ENCODE peak calls at places on chromosomes 12 and 14, in six cellular contexts. One of them, this sample, is unnamed.

GRCh38 chr12:18696971-18697602 is 40.7 kb downstream of the PLCZ1 start:
- DNase-seq in cardiac muscle cell: no peak
- DNase-seq in pancreas: no peak
- DNase-seq in upper lobe of right lung: no peak
- DNase-seq in BE2C: no peak
- DNase-seq in stomach: no peak
- DNase-seq in this sample: no peak

GRCh38 chr12:61750604-61751003 is 509.6 kb upstream of the USP15 start:
- DNase-seq in pancreas: no peak
- DNase-seq in upper lobe of right lung: no peak
- DNase-seq in BE2C: no peak
- DNase-seq in stomach: no peak
- DNase-seq in cardiac muscle cell: no peak
- DNase-seq in this sample: no peak

GRCh38 chr12:42332301-42332894 is 6.4 kb downstream of the PPHLN1 start:
- DNase-seq in pancreas: no peak
- DNase-seq in stomach: no peak
- DNase-seq in cardiac muscle cell: peak; percentile 58
- DNase-seq in upper lobe of right lung: no peak
- DNase-seq in BE2C: peak; percentile 24
- DNase-seq in this sample: no peak

GRCh38 chr14:20790439-20791116 is 9.5 kb downstream of the RNASE6 start:
- DNase-seq in stomach: no peak
- DNase-seq in pancreas: no peak
- DNase-seq in cardiac muscle cell: no peak
- DNase-seq in BE2C: no peak
- DNase-seq in upper lobe of right lung: no peak
- DNase-seq in this sample: no peak

GRCh38 chr14:52703225-52703624 is 3.8 kb upstream of the PSMC6 start:
- DNase-seq in stomach: peak; percentile 70
- DNase-seq in pancreas: no peak
- DNase-seq in BE2C: no peak
- DNase-seq in upper lobe of right lung: no peak
- DNase-seq in cardiac muscle cell: no peak
- DNase-seq in this sample: peak; percentile 57

GRCh38 chr12:62347922-62348650 is 87.9 kb downstream of the USP15 start:
- DNase-seq in cardiac muscle cell: no peak
- DNase-seq in BE2C: no peak
- DNase-seq in upper lobe of right lung: no peak
- DNase-seq in pancreas: no peak
- DNase-seq in stomach: no peak
- DNase-seq in this sample: no peak

GRCh38 chr12:55060470-55060869 is 40.7 kb downstream of the NEUROD4 start:
- DNase-seq in stomach: no peak
- DNase-seq in cardiac muscle cell: no peak
- DNase-seq in upper lobe of right lung: no peak
- DNase-seq in BE2C: no peak
- DNase-seq in pancreas: no peak
- DNase-seq in this sample: no peak

GRCh38 chr14:55707365-55707804 is 127.4 kb downstream of the KTN1 start:
- DNase-seq in BE2C: no peak
- DNase-seq in cardiac muscle cell: peak; percentile 29
- DNase-seq in pancreas: no peak
- DNase-seq in upper lobe of right lung: no peak
- DNase-seq in stomach: no peak
- DNase-seq in this sample: no peak

GRCh38 chr12:85872497-85873091 is 1.5 kb upstream of the NTS start:
- DNase-seq in stomach: no peak
- DNase-seq in pancreas: no peak
- DNase-seq in upper lobe of right lung: no peak
- DNase-seq in BE2C: no peak
- DNase-seq in cardiac muscle cell: peak; percentile 72
- DNase-seq in this sample: peak; percentile 10

GRCh38 chr14:81676879-81677278 is 143.2 kb upstream of the SEL1L start:
- DNase-seq in BE2C: no peak
- DNase-seq in pancreas: no peak
- DNase-seq in cardiac muscle cell: no peak
- DNase-seq in upper lobe of right lung: no peak
- DNase-seq in stomach: no peak
- DNase-seq in this sample: no peak

GRCh38 chr12:28885275-28885674 is 263.8 kb upstream of the FAR2 start:
- DNase-seq in upper lobe of right lung: no peak
- DNase-seq in pancreas: no peak
- DNase-seq in BE2C: no peak
- DNase-seq in cardiac muscle cell: no peak
- DNase-seq in stomach: no peak
- DNase-seq in this sample: no peak

GRCh38 chr14:23522643-23523198 is 28.8 kb downstream of the ZFHX2 start:
- DNase-seq in BE2C: no peak
- DNase-seq in pancreas: no peak
- DNase-seq in upper lobe of right lung: no peak
- DNase-seq in stomach: no peak
- DNase-seq in cardiac muscle cell: no peak
- DNase-seq in this sample: no peak

GRCh38 chr14:100067971-100068959 is 3.0 kb downstream of the EVL start:
- DNase-seq in pancreas: no peak
- DNase-seq in upper lobe of right lung: peak; percentile 79
- DNase-seq in cardiac muscle cell: no peak
- DNase-seq in stomach: peak; percentile 67
- DNase-seq in BE2C: no peak
- DNase-seq in this sample: no peak

GRCh38 chr12:46455648-46456352 is 83.2 kb upstream of the SLC38A2 start:
- DNase-seq in cardiac muscle cell: no peak
- DNase-seq in upper lobe of right lung: no peak
- DNase-seq in BE2C: no peak
- DNase-seq in pancreas: peak; percentile 33
- DNase-seq in stomach: peak; percentile 46
- DNase-seq in this sample: peak; percentile 47

DNA sequence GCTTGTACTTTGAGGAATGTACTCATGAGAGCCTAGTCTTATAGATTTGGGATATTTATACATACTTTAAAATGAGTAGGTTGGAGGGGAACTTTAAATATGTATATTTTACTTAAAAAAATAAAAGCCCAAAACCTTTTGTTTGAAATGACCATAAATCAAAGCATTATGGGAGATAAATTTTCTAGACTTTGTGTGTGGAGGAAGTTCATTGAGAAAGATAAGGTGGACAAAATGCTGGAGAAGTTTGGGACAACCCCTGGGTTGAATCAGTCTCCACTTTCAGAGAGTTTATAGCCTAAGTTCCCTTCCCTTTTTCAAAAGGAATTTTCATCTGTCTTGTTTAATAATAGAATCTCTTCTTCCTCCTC is 54.1 kb downstream of the CHST11 start:
- DNase-seq in stomach: no peak
- DNase-seq in cardiac muscle cell: no peak
- DNase-seq in upper lobe of right lung: no peak
- DNase-seq in pancreas: no peak
- DNase-seq in BE2C: no peak
- DNase-seq in this sample: no peak
- H3K4me3 ChIP-seq in stomach: no peak overlapping the region
- H3K4me3 ChIP-seq in cardiac muscle cell: no peak overlapping the region
- H3K4me3 ChIP-seq in upper lobe of right lung: no peak overlapping the region
- H3K4me3 ChIP-seq in pancreas: no peak overlapping the region
- H3K4me3 ChIP-seq in BE2C: no peak overlapping the region
- H3K4me3 ChIP-seq in this sample: no peak overlapping the region

GRCh38 chr14:54627718-54628345 is 60.9 kb downstream of the SAMD4A start:
- DNase-seq in BE2C: no peak
- DNase-seq in stomach: no peak
- DNase-seq in cardiac muscle cell: peak; percentile 78
- DNase-seq in upper lobe of right lung: no peak
- DNase-seq in pancreas: no peak
- DNase-seq in this sample: no peak
- TF ChIP-seq CTCF in BE2C: no peak
- TF ChIP-seq CTCF in stomach: no peak
- TF ChIP-seq CTCF in cardiac muscle cell: no peak
- TF ChIP-seq CTCF in upper lobe of right lung: no peak
- TF ChIP-seq CTCF in pancreas: no peak
- TF ChIP-seq CTCF in this sample: no peak

DNA sequence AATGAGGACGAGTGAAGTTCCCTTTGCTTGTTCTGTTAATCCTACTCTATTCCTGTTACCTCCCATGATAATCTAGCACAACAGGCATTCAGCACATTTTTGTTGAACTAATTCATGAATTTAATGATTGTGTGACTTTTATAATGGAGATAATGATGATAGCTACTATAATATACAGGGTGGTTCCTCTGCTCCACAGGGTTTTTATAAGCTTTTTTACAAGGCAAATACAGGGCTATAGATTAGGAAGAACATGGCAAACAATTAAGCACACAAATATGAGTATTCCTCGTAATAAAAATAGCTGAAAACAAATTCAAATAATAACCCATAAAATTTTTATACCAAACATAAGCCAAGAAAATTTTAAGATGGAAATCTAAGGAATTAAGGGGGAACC is 145.6 kb upstream of the TMTC1 start:
- DNase-seq in pancreas: no peak
- DNase-seq in cardiac muscle cell: no peak
- DNase-seq in BE2C: no peak
- DNase-seq in upper lobe of right lung: no peak
- DNase-seq in stomach: no peak
- DNase-seq in this sample: no peak
- H3K36me3 ChIP-seq in pancreas: no peaks in the 10 kb centered on the region
- H3K36me3 ChIP-seq in cardiac muscle cell: no peaks in the 10 kb centered on the region
- H3K36me3 ChIP-seq in BE2C: no peaks in the 10 kb centered on the region
- H3K36me3 ChIP-seq in upper lobe of right lung: no peaks in the 10 kb centered on the region
- H3K36me3 ChIP-seq in stomach: no peaks in the 10 kb centered on the region
- H3K36me3 ChIP-seq in this sample: no peaks in the 10 kb centered on the region

DNA sequence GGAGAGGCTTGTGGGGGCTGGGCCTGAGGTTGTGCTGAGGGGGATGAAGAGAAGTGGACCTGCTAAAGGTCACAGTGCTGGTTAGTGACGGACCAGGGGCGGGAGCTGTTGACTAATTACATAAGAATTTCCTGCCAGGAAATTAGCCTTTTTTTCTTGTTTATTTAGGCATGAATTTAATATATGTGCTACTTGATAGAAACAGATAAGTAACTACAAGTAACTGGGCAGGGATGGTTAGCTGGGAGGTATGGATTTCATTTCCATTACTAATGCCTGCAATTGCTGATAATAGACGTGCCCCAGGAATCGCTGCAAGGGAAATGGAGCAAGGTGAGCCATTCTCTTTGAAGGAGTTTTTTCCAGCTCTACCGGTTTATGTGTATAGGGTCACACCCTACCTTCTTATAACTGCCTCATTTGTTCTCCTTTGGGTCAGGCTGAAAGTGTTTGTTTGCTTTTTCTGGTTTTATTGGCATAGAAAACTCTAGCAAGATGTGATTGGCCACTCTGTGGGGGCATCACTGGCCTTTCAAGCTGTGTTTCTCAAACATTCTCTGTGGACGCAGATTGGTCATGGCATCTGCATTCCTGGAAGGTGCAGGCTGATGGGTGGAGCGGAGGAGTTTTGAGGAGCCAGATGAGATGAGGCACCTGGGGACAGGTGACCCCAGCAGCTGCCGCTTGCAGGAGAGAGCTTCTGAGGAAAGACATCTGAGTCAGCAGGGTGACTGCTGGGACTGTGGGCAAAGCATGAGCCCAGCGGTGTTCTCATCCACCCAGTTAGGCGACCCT is 19.0 kb upstream of the GPRC5A start:
- DNase-seq in pancreas: no peak
- DNase-seq in cardiac muscle cell: no peak
- DNase-seq in upper lobe of right lung: no peak
- DNase-seq in BE2C: no peak
- DNase-seq in stomach: peak; percentile 55
- DNase-seq in this sample: peak; percentile 69
- H3K4me3 ChIP-seq in pancreas: no peak overlapping the region
- H3K4me3 ChIP-seq in cardiac muscle cell: no peak overlapping the region
- H3K4me3 ChIP-seq in upper lobe of right lung: no peak overlapping the region
- H3K4me3 ChIP-seq in BE2C: no peak overlapping the region
- H3K4me3 ChIP-seq in stomach: no peak overlapping the region
- H3K4me3 ChIP-seq in this sample: no peak overlapping the region

GRCh38 chr12:47886471-47887240 is 18.1 kb downstream of the VDR start:
- DNase-seq in stomach: no peak
- DNase-seq in cardiac muscle cell: no peak
- DNase-seq in upper lobe of right lung: no peak
- DNase-seq in pancreas: no peak
- DNase-seq in BE2C: no peak
- DNase-seq in this sample: no peak
- TF ChIP-seq CTCF in stomach: no peak
- TF ChIP-seq CTCF in cardiac muscle cell: no peak
- TF ChIP-seq CTCF in upper lobe of right lung: no peak
- TF ChIP-seq CTCF in pancreas: no peak
- TF ChIP-seq CTCF in BE2C: no peak
- TF ChIP-seq CTCF in this sample: no peak

DNA sequence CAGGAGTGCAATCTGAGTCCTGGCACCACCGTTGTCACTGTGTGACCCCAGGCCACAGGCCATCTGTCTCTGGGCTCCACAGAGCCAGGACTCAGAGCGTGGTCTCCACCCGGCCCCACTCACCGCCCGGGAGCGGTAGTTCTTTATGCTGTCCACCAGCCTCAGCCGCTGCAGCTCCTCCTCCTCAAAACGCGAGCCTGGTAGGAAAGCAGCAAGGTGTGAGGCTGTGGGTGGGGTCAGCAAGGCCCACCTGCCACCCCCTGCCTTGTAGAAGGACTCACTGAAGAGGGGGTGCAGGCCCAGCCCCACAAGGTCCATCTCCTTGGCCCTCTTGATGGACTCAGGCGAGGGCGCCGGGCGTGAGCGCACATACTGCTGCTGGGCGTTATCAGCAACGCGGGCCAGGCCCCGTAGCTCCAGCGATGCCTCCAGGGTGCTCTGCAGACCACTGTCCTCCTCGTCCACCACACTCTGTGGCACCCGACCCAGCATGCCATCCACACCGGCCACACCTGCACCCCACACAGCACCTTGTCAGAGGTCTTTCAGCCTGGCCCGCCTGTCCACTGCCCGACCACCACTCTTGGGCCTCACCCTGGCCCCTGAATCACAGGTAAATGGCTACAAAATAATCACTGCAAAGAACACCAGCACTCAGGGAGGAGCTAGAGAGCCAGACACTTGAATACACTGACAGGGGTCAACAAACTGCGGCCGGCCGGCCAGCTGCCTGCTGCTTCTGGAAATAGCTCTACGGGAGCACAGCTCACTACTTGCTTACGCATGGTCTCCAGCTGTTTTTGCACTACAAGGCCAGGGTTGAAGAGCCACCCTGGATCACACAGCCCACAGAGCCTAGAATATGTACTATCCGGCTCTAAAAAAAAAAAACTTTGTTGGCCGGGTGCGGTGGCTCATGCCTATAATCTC is 16.3 kb downstream of the CFAP73 start:
- DNase-seq in BE2C: no peak
- DNase-seq in stomach: no peak
- DNase-seq in pancreas: no peak
- DNase-seq in upper lobe of right lung: no peak
- DNase-seq in cardiac muscle cell: no peak
- DNase-seq in this sample: no peak
- H3K36me3 ChIP-seq in BE2C: peaks cover 53% of the 10 kb centered on the region
- H3K36me3 ChIP-seq in stomach: peaks cover 100% of the 10 kb centered on the region
- H3K36me3 ChIP-seq in pancreas: peaks cover 34% of the 10 kb centered on the region
- H3K36me3 ChIP-seq in upper lobe of right lung: peaks cover 96% of the 10 kb centered on the region
- H3K36me3 ChIP-seq in cardiac muscle cell: peaks cover 13% of the 10 kb centered on the region
- H3K36me3 ChIP-seq in this sample: peaks cover 2% of the 10 kb centered on the region

DNA sequence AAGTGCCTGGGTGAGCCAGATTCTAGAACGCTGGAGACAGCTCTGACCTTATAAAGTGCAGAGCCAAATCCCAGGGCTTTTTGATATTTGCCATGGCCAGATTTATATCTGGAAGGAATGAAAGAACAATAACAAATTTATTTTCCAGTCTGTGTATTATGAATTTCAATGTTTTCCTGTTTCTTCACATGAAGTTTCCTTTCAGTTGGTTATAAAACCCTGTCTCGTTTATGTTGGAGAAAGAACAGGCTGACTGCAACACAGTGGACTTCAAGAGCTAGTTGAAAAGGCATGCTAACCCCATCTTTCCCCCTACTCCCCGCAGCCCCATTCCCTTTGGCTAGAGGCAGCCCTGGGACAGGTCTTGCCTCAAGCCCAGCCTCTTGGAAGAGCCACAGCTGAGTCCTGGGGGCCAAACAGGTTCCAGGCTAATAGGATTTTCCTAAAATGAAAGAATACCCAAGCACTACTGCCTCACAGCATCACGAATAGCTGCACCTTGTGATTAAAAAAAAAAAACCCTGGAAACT is 1.7 kb downstream of the FBLN5 start:
- DNase-seq in cardiac muscle cell: no peak
- DNase-seq in pancreas: no peak
- DNase-seq in upper lobe of right lung: no peak
- DNase-seq in stomach: no peak
- DNase-seq in BE2C: no peak
- DNase-seq in this sample: no peak
- H3K4me3 ChIP-seq in cardiac muscle cell: no peak overlapping the region
- H3K4me3 ChIP-seq in pancreas: no peak overlapping the region
- H3K4me3 ChIP-seq in upper lobe of right lung: peak overlapping the region; percentile 69
- H3K4me3 ChIP-seq in stomach: peak overlapping the region; percentile 68
- H3K4me3 ChIP-seq in BE2C: no peak overlapping the region
- H3K4me3 ChIP-seq in this sample: no peak overlapping the region